ENCODE peak calls at places on chromosomes 12 and 14, in ten cellular contexts. One of them, this sample, is unnamed. For H3K27me3, the result is how much of the 10 kb centered on the place peaks cover.

GRCh38 chr12:27542628-27543027 is 18.6 kb downstream of the PPFIBP1 start:
- DNase-seq in upper lobe of left lung: no peak
- DNase-seq in transverse colon: no peak
- DNase-seq in stomach: no peak
- DNase-seq in ovary: no peak
- DNase-seq in tibial nerve: no peak
- DNase-seq in K562: no peak
- DNase-seq in esophagus muscularis mucosa: no peak
- DNase-seq in suprapubic skin: no peak
- DNase-seq in H1: no peak
- DNase-seq in this sample: no peak

GRCh38 chr12:11555743-11556625 is 93.5 kb upstream of the ETV6 start:
- DNase-seq in upper lobe of left lung: no peak
- DNase-seq in transverse colon: peak
- DNase-seq in stomach: peak
- DNase-seq in ovary: no peak
- DNase-seq in tibial nerve: no peak
- DNase-seq in K562: no peak
- DNase-seq in esophagus muscularis mucosa: no peak
- DNase-seq in suprapubic skin: no peak
- DNase-seq in H1: no peak
- DNase-seq in this sample: peak

GRCh38 chr12:77841467-77842054 is 10.9 kb downstream of the NAV3 start:
- DNase-seq in upper lobe of left lung: no peak
- DNase-seq in transverse colon: no peak
- DNase-seq in stomach: peak
- DNase-seq in ovary: no peak
- DNase-seq in tibial nerve: no peak
- DNase-seq in K562: no peak
- DNase-seq in esophagus muscularis mucosa: no peak
- DNase-seq in suprapubic skin: no peak
- DNase-seq in H1: no peak
- DNase-seq in this sample: no peak

GRCh38 chr12:116339800-116340371 is 62.4 kb upstream of the MED13L start:
- DNase-seq in upper lobe of left lung: no peak
- DNase-seq in transverse colon: no peak
- DNase-seq in stomach: no peak
- DNase-seq in ovary: no peak
- DNase-seq in tibial nerve: no peak
- DNase-seq in K562: no peak
- DNase-seq in esophagus muscularis mucosa: no peak
- DNase-seq in suprapubic skin: no peak
- DNase-seq in H1: no peak
- DNase-seq in this sample: no peak

GRCh38 chr12:111781085-111781658 is 14.4 kb downstream of the ALDH2 start:
- DNase-seq in upper lobe of left lung: no peak
- DNase-seq in transverse colon: no peak
- DNase-seq in stomach: no peak
- DNase-seq in ovary: no peak
- DNase-seq in tibial nerve: no peak
- DNase-seq in K562: no peak
- DNase-seq in esophagus muscularis mucosa: no peak
- DNase-seq in suprapubic skin: no peak
- DNase-seq in H1: no peak
- DNase-seq in this sample: no peak

GRCh38 chr12:120618954-120619615 is 21.3 kb upstream of the CABP1 start:
- DNase-seq in upper lobe of left lung: no peak
- DNase-seq in transverse colon: no peak
- DNase-seq in stomach: no peak
- DNase-seq in ovary: no peak
- DNase-seq in tibial nerve: no peak
- DNase-seq in K562: no peak
- DNase-seq in esophagus muscularis mucosa: no peak
- DNase-seq in suprapubic skin: no peak
- DNase-seq in H1: no peak
- DNase-seq in this sample: no peak

GRCh38 chr12:69846976-69847375 is 21.9 kb downstream of the MYRFL start:
- DNase-seq in upper lobe of left lung: no peak
- DNase-seq in transverse colon: no peak
- DNase-seq in stomach: no peak
- DNase-seq in ovary: no peak
- DNase-seq in tibial nerve: no peak
- DNase-seq in K562: no peak
- DNase-seq in esophagus muscularis mucosa: no peak
- DNase-seq in suprapubic skin: no peak
- DNase-seq in H1: no peak
- DNase-seq in this sample: no peak

GRCh38 chr14:92625213-92625612 is 111.6 kb downstream of the RIN3 start:
- DNase-seq in upper lobe of left lung: no peak
- DNase-seq in transverse colon: no peak
- DNase-seq in stomach: no peak
- DNase-seq in ovary: no peak
- DNase-seq in tibial nerve: no peak
- DNase-seq in K562: no peak
- DNase-seq in esophagus muscularis mucosa: no peak
- DNase-seq in suprapubic skin: no peak
- DNase-seq in H1: no peak
- DNase-seq in this sample: no peak

GRCh38 chr12:50659260-50659659 is 104.6 kb upstream of the ATF1 start:
- DNase-seq in upper lobe of left lung: no peak
- DNase-seq in transverse colon: no peak
- DNase-seq in stomach: no peak
- DNase-seq in ovary: no peak
- DNase-seq in tibial nerve: no peak
- DNase-seq in K562: no peak
- DNase-seq in esophagus muscularis mucosa: no peak
- DNase-seq in suprapubic skin: no peak
- DNase-seq in H1: no peak
- DNase-seq in this sample: no peak

GRCh38 chr14:57889245-57889644 is 23.4 kb upstream of the SLC35F4 start:
- DNase-seq in upper lobe of left lung: no peak
- DNase-seq in transverse colon: no peak
- DNase-seq in stomach: peak
- DNase-seq in ovary: peak
- DNase-seq in tibial nerve: no peak
- DNase-seq in K562: no peak
- DNase-seq in esophagus muscularis mucosa: no peak
- DNase-seq in suprapubic skin: no peak
- DNase-seq in H1: no peak
- DNase-seq in this sample: no peak

GRCh38 chr14:20799444-20799843 is 3.2 kb downstream of the RNASE1 start:
- DNase-seq in upper lobe of left lung: no peak
- DNase-seq in transverse colon: no peak
- DNase-seq in stomach: no peak
- DNase-seq in ovary: no peak
- DNase-seq in tibial nerve: no peak
- DNase-seq in K562: no peak
- DNase-seq in esophagus muscularis mucosa: no peak
- DNase-seq in suprapubic skin: no peak
- DNase-seq in H1: no peak
- DNase-seq in this sample: no peak

GRCh38 chr12:95257541-95257940 is 39.9 kb downstream of the VEZT start:
- DNase-seq in upper lobe of left lung: no peak
- DNase-seq in transverse colon: no peak
- DNase-seq in stomach: no peak
- DNase-seq in ovary: no peak
- DNase-seq in tibial nerve: no peak
- DNase-seq in K562: no peak
- DNase-seq in esophagus muscularis mucosa: no peak
- DNase-seq in suprapubic skin: no peak
- DNase-seq in H1: peak
- DNase-seq in this sample: no peak

GRCh38 chr12:62438098-62438692 is 28.4 kb upstream of the MON2 start:
- DNase-seq in upper lobe of left lung: no peak
- DNase-seq in transverse colon: peak
- DNase-seq in stomach: peak
- DNase-seq in ovary: peak
- DNase-seq in tibial nerve: no peak
- DNase-seq in K562: peak
- DNase-seq in esophagus muscularis mucosa: no peak
- DNase-seq in suprapubic skin: no peak
- DNase-seq in H1: no peak
- DNase-seq in this sample: no peak

GRCh38 chr12:62434504-62435336 is 31.9 kb upstream of the MON2 start:
- DNase-seq in upper lobe of left lung: no peak
- DNase-seq in transverse colon: peak
- DNase-seq in stomach: peak
- DNase-seq in ovary: no peak
- DNase-seq in tibial nerve: no peak
- DNase-seq in K562: no peak
- DNase-seq in esophagus muscularis mucosa: no peak
- DNase-seq in suprapubic skin: no peak
- DNase-seq in H1: no peak
- DNase-seq in this sample: no peak

GRCh38 chr12:62435337-62436163 is 31.1 kb upstream of the MON2 start:
- DNase-seq in upper lobe of left lung: peak
- DNase-seq in transverse colon: peak
- DNase-seq in stomach: peak
- DNase-seq in ovary: peak
- DNase-seq in tibial nerve: no peak
- DNase-seq in K562: no peak
- DNase-seq in esophagus muscularis mucosa: no peak
- DNase-seq in suprapubic skin: no peak
- DNase-seq in H1: peak
- DNase-seq in this sample: peak

DNA sequence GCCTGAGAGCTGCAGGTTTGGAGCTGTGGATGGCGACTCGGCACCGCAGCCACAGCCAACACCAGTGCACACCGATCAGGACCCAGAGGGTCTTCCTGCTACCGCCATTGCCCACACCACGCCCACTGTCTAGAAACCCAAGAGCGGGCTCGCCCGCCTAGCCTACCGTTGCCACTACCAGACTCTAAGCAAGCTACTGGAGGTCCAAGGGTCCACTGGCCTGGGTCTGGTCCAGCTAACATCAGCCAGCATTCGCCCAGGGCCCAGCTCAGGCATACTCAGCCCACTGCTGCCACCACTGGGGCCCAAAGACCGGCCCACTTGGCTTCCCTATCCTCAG is 30.5 kb upstream of the MON2 start:
- DNase-seq in upper lobe of left lung: no peak
- DNase-seq in transverse colon: no peak
- DNase-seq in stomach: no peak
- DNase-seq in ovary: no peak
- DNase-seq in tibial nerve: no peak
- DNase-seq in K562: no peak
- DNase-seq in esophagus muscularis mucosa: no peak
- DNase-seq in suprapubic skin: no peak
- DNase-seq in H1: no peak
- DNase-seq in this sample: no peak
- H3K4me3 ChIP-seq in upper lobe of left lung: no peak
- H3K4me3 ChIP-seq in transverse colon: no peak
- H3K4me3 ChIP-seq in stomach: peak
- H3K4me3 ChIP-seq in ovary: no peak
- H3K4me3 ChIP-seq in tibial nerve: no peak
- H3K4me3 ChIP-seq in K562: no peak
- H3K4me3 ChIP-seq in esophagus muscularis mucosa: no peak
- H3K4me3 ChIP-seq in suprapubic skin: no peak
- H3K4me3 ChIP-seq in H1: peak
- H3K4me3 ChIP-seq in this sample: no peak

GRCh38 chr14:105430042-105430441 is 10.4 kb downstream of the MTA1 start:
- DNase-seq in upper lobe of left lung: no peak
- DNase-seq in transverse colon: no peak
- DNase-seq in stomach: no peak
- DNase-seq in ovary: no peak
- DNase-seq in tibial nerve: no peak
- DNase-seq in K562: no peak
- DNase-seq in esophagus muscularis mucosa: no peak
- DNase-seq in suprapubic skin: no peak
- DNase-seq in H1: no peak
- DNase-seq in this sample: no peak
- TF ChIP-seq EP300 in upper lobe of left lung: no peak
- TF ChIP-seq EP300 in transverse colon: no peak
- TF ChIP-seq EP300 in stomach: no peak
- TF ChIP-seq EP300 in ovary: no peak
- TF ChIP-seq EP300 in tibial nerve: no peak
- TF ChIP-seq EP300 in K562: no peak
- TF ChIP-seq EP300 in esophagus muscularis mucosa: no peak
- TF ChIP-seq EP300 in suprapubic skin: no peak
- TF ChIP-seq EP300 in H1: no peak
- TF ChIP-seq EP300 in this sample: no peak

DNA sequence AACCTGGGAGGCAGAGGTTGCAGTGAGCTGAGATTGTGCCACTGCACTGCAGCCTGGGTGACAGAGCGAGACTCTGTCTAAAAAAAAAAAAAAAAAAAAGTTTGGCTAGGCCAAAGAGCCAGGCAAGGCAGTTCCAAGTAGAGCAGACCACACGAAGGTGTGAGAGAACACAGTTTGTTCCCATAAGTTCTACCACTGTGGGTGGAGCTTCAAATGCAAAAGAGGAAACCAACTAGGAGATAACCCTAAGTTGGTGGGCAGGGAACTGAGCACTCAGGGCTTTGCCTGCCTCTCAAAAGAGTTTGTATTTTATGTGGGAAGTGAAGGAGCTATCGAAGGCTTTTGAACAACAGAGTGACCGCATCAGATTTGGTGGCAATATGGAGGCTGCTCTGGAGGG is 15.1 kb downstream of the SOCS2 start:
- DNase-seq in upper lobe of left lung: no peak
- DNase-seq in transverse colon: no peak
- DNase-seq in stomach: no peak
- DNase-seq in ovary: no peak
- DNase-seq in tibial nerve: no peak
- DNase-seq in K562: no peak
- DNase-seq in esophagus muscularis mucosa: no peak
- DNase-seq in suprapubic skin: no peak
- DNase-seq in H1: no peak
- DNase-seq in this sample: no peak
- H3K27me3 ChIP-seq in upper lobe of left lung: under half
- H3K27me3 ChIP-seq in transverse colon: under half
- H3K27me3 ChIP-seq in stomach: under half
- H3K27me3 ChIP-seq in ovary: under half
- H3K27me3 ChIP-seq in tibial nerve: under half
- H3K27me3 ChIP-seq in K562: under half
- H3K27me3 ChIP-seq in esophagus muscularis mucosa: under half
- H3K27me3 ChIP-seq in suprapubic skin: under half
- H3K27me3 ChIP-seq in H1: under half
- H3K27me3 ChIP-seq in this sample: under half

GRCh38 chr14:28577711-28578131 is 188.9 kb upstream of the FOXG1 start:
- DNase-seq in upper lobe of left lung: no peak
- DNase-seq in transverse colon: no peak
- DNase-seq in stomach: no peak
- DNase-seq in ovary: no peak
- DNase-seq in tibial nerve: no peak
- DNase-seq in K562: no peak
- DNase-seq in esophagus muscularis mucosa: no peak
- DNase-seq in suprapubic skin: no peak
- DNase-seq in H1: no peak
- DNase-seq in this sample: no peak

GRCh38 chr14:28571636-28572035 is 195.0 kb upstream of the FOXG1 start:
- DNase-seq in upper lobe of left lung: no peak
- DNase-seq in transverse colon: no peak
- DNase-seq in stomach: no peak
- DNase-seq in ovary: no peak
- DNase-seq in tibial nerve: no peak
- DNase-seq in K562: no peak
- DNase-seq in esophagus muscularis mucosa: no peak
- DNase-seq in suprapubic skin: no peak
- DNase-seq in H1: no peak
- DNase-seq in this sample: no peak

GRCh38 chr14:28576523-28576922 is 190.1 kb upstream of the FOXG1 start:
- DNase-seq in upper lobe of left lung: no peak
- DNase-seq in transverse colon: no peak
- DNase-seq in stomach: no peak
- DNase-seq in ovary: no peak
- DNase-seq in tibial nerve: no peak
- DNase-seq in K562: no peak
- DNase-seq in esophagus muscularis mucosa: no peak
- DNase-seq in suprapubic skin: no peak
- DNase-seq in H1: no peak
- DNase-seq in this sample: no peak

GRCh38 chr14:28577187-28577586 is 189.4 kb upstream of the FOXG1 start:
- DNase-seq in upper lobe of left lung: no peak
- DNase-seq in transverse colon: no peak
- DNase-seq in stomach: no peak
- DNase-seq in ovary: no peak
- DNase-seq in tibial nerve: no peak
- DNase-seq in K562: no peak
- DNase-seq in esophagus muscularis mucosa: no peak
- DNase-seq in suprapubic skin: no peak
- DNase-seq in H1: no peak
- DNase-seq in this sample: no peak
- H3K4me3 ChIP-seq in upper lobe of left lung: no peak
- H3K4me3 ChIP-seq in transverse colon: no peak
- H3K4me3 ChIP-seq in stomach: no peak
- H3K4me3 ChIP-seq in ovary: no peak
- H3K4me3 ChIP-seq in tibial nerve: no peak
- H3K4me3 ChIP-seq in K562: no peak
- H3K4me3 ChIP-seq in esophagus muscularis mucosa: no peak
- H3K4me3 ChIP-seq in suprapubic skin: no peak
- H3K4me3 ChIP-seq in H1: no peak
- H3K4me3 ChIP-seq in this sample: no peak